ENCODE peak calls at places on chromosomes 6 and 20, in five cellular contexts. S is testis, R is PC-3, H is progenitor cell of endocrine pancreas, Y is GM10248. T is an unnamed sample.

GRCh38 chr20:53162251-53162835 is 190.2 kb downstream of the TSHZ2 start:
- DNase-seq in S (peak), R (peak), H (no peak), Y (peak), T (no peak)

GRCh38 chr6:71080793-71081192 is 123.9 kb upstream of the B3GAT2 start:
- DNase-seq in S (no peak), R (no peak), H (no peak), Y (no peak), T (no peak)

GRCh38 chr6:44649365-44650025 is 262.0 kb downstream of the CDC5L start:
- DNase-seq in S (no peak), R (peak), H (no peak), Y (no peak), T (no peak)

GRCh38 chr6:108942556-108943492 is 94.6 kb downstream of the ARMC2 start:
- DNase-seq in S (no peak), R (no peak), H (no peak), Y (no peak), T (no peak)

GRCh38 chr6:116405147-116405546 is 34.4 kb downstream of the DSE start:
- DNase-seq in S (peak), R (no peak), H (no peak), Y (peak), T (no peak)

GRCh38 chr6:159852877-159853276 is 37.9 kb upstream of the MAS1 start:
- DNase-seq in S (peak), R (peak), H (no peak), Y (no peak), T (no peak)

GRCh38 chr6:83442752-83443151 is 11.9 kb upstream of the ME1 start:
- DNase-seq in S (no peak), R (no peak), H (no peak), Y (no peak), T (no peak)

GRCh38 chr20:3980260-3981131 is 34.9 kb downstream of the RNF24 start:
- DNase-seq in S (no peak), R (peak), H (no peak), Y (peak), T (peak)

GRCh38 chr6:148431413-148431812 is 88.8 kb downstream of the SASH1 start:
- DNase-seq in S (no peak), R (no peak), H (no peak), Y (no peak), T (no peak)

GRCh38 chr6:6803180-6803978 is 214.9 kb downstream of the LY86 start:
- DNase-seq in S (no peak), R (peak), H (no peak), Y (peak), T (peak)

GRCh38 chr20:1624811-1625690 is 5.2 kb upstream of the SIRPB1 start:
- DNase-seq in S (no peak), R (peak), H (no peak), Y (peak), T (no peak)

GRCh38 chr20:62088258-62089127 is 22.8 kb upstream of the TAF4 start:
- DNase-seq in S (no peak), R (peak), H (no peak), Y (no peak), T (no peak)

GRCh38 chr20:61719691-61720347 is 345.9 kb downstream of the TAF4 start:
- DNase-seq in S (no peak), R (no peak), H (no peak), Y (no peak), T (no peak)

GRCh38 chr20:44021186-44021585 is 106.5 kb downstream of the TOX2 start:
- DNase-seq in S (no peak), R (no peak), H (no peak), Y (no peak), T (no peak)

GRCh38 chr6:30452736-30453507 is 36.4 kb upstream of the HLA-E start:
- DNase-seq in S (no peak), R (no peak), H (no peak), Y (no peak), T (no peak)

GRCh38 chr20:50493881-50494253 is 16.3 kb upstream of the PTPN1 start:
- DNase-seq in S (no peak), R (no peak), H (no peak), Y (no peak), T (no peak)

GRCh38 chr6:117409420-117409819 is 16.3 kb downstream of the ROS1 start:
- DNase-seq in S (no peak), R (no peak), H (no peak), Y (no peak), T (no peak)

GRCh38 chr6:89290401-89291155 is 24.5 kb downstream of the GABRR2 start:
- DNase-seq in S (no peak), R (no peak), H (no peak), Y (no peak), T (no peak)

GRCh38 chr6:130697661-130698535 is 129.3 kb upstream of the SMLR1 start:
- DNase-seq in S (peak), R (peak), H (peak), Y (peak), T (no peak)

GRCh38 chr6:1726341-1726763 is 116.6 kb downstream of the FOXC1 start:
- DNase-seq in S (no peak), R (no peak), H (no peak), Y (no peak), T (no peak)

DNA sequence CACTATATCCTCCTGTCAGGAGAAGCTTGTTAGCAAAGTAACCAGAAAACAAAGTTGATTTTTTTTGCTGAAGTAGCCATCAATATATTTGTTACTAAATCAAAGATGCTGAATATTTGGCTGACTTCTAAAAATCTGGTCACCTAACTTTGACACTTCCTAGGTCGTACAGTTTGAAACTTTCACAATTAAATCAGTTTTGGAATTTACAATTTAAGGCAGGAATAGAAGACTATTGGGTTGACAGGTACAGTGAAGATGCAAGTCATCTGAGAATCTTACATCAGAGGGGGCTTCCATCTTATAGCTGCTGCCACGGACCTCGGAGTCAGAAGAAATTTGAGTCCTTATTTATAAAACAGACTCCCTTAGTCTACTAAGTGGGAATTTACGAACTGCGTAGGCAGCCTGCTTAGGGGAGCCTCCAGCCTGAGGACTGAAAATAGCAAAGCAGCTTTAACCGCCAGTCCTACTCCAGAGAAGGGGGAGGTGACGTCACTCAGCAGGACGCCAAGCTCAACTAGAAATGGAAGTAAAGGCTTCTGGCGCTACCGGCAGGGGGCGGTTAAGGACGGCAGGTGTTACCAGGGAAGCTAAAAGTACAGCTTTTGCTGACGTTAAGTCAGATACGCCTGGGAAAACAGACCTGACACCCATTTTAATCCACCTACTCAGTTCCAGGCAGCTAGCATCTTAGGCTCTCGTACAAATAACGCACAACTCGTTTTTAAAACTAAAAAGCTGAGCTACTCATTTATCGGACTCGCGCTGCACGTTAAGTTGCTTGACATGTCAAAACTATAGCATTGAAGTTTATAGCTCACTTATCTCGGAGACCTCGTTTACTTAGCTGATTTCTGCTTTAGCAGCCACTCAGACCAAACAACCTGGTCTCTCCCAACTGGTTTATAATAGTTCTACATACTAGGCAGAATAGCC is 61.1 kb upstream of the HFE start:
- DNase-seq in S (peak), R (peak), H (peak), Y (peak), T (peak)
- TF ChIP-seq CTCF in S (peak), R (peak), H (peak), Y (peak), T (peak)

GRCh38 chr20:64240243-64241015 is 15.1 kb upstream of the PCMTD2 start:
- DNase-seq in S (no peak), R (no peak), H (no peak), Y (no peak), T (no peak)

GRCh38 chr20:64238115-64238825 is 17.3 kb upstream of the PCMTD2 start:
- DNase-seq in S (no peak), R (no peak), H (no peak), Y (no peak), T (no peak)

GRCh38 chr20:64239449-64240242 is 15.9 kb upstream of the PCMTD2 start:
- DNase-seq in S (no peak), R (no peak), H (no peak), Y (no peak), T (no peak)

GRCh38 chr20:64237316-64237715 is 18.2 kb upstream of the PCMTD2 start:
- DNase-seq in S (no peak), R (no peak), H (no peak), Y (no peak), T (no peak)

DNA sequence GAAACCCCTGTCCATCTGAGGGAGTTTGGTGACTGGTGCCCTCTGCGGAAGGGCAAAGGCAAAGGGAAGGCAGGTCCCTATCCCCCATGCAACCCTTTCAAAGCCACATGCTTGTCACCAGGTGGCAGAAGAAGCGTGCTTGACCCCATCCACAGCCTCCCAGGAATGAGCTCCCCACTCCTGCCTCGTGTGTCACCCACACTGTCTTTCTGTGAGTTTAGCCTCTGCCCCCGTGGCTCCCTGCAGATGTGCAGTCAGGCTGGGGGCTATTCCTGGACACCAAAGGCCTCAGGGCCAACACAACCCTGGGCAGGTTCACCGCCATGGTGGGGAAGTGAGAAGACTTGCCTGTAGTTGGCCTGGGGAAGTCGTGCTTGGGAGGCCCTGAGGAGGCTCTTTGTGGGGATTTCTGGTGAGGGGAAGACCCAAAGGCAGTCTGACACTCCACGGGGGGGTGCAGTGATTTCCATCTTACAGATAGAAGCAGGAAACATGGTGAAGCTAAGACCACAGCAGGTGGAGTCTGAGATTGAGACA is 16.6 kb upstream of the PCMTD2 start:
- DNase-seq in S (no peak), R (no peak), H (no peak), Y (peak), T (no peak)
- TF ChIP-seq CTCF in S (no peak), R (no peak), H (no peak), Y (no peak), T (no peak)

GRCh38 chr6:16335176-16335575 is 96.8 kb downstream of the GMPR start:
- DNase-seq in S (no peak), R (no peak), H (no peak), Y (no peak), T (no peak)

GRCh38 chr6:16337280-16337975 is 99.0 kb downstream of the GMPR start:
- DNase-seq in S (peak), R (no peak), H (no peak), Y (no peak), T (no peak)

GRCh38 chr6:16338577-16339262 is 100.3 kb downstream of the GMPR start:
- DNase-seq in S (peak), R (peak), H (no peak), Y (no peak), T (no peak)

GRCh38 chr6:16336056-16336810 is 97.8 kb downstream of the GMPR start:
- DNase-seq in S (no peak), R (no peak), H (no peak), Y (no peak), T (no peak)

GRCh38 chr6:16339263-16339587 is 100.8 kb downstream of the GMPR start:
- DNase-seq in S (no peak), R (no peak), H (no peak), Y (no peak), T (no peak)
- TF ChIP-seq CTCF in S (no peak), R (peak), H (no peak), Y (no peak), T (no peak)

GRCh38 chr6:33583591-33584155 is 3.6 kb upstream of the BAK1 start:
- DNase-seq in S (no peak), R (peak), H (no peak), Y (no peak), T (no peak)
- TF ChIP-seq CTCF in S (peak), R (peak), H (peak), Y (no peak), T (peak)

GRCh38 chr20:35741892-35742740 is at the start of gene RBM39:
- DNase-seq in S (peak), R (peak), H (peak), Y (peak), T (peak)
- TF ChIP-seq CTCF in S (peak), R (peak), H (peak), Y (peak), T (no peak)

GRCh38 chr6:19802656-19803055 is 34.5 kb upstream of the ID4 start:
- DNase-seq in S (no peak), R (no peak), H (no peak), Y (no peak), T (no peak)

GRCh38 chr6:19806971-19807396 is 30.2 kb upstream of the ID4 start:
- DNase-seq in S (no peak), R (no peak), H (no peak), Y (no peak), T (no peak)

GRCh38 chr6:19804362-19805145 is 32.6 kb upstream of the ID4 start:
- DNase-seq in S (peak), R (peak), H (peak), Y (peak), T (peak)

GRCh38 chr6:19803331-19804330 is 33.5 kb upstream of the ID4 start:
- DNase-seq in S (no peak), R (peak), H (no peak), Y (no peak), T (no peak)

DNA sequence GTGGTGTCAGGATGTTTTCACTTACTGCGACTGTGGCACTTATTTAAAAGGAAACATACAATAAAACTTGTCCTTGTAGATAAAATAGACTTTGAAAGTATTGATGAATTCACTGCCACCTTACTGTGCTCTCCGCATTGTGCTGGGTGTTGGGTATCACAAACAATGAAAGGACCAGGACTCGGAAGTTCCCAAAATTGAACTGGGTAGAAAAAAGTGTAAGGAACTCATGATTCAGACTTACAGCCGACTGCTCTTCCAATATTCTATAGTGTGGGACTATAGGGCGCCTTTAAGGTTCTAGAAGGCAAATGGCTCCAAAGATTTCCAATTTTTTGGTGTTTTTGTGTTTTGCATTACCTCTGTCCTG is 32.0 kb upstream of the ID4 start:
- DNase-seq in S (no peak), R (peak), H (no peak), Y (no peak), T (no peak)
- TF ChIP-seq CTCF in S (no peak), R (no peak), H (no peak), Y (no peak), T (no peak)

GRCh38 chr20:45827712-45828111 is 600 bp upstream of the TNNC2 start:
- DNase-seq in S (no peak), R (no peak), H (no peak), Y (no peak), T (no peak)
- TF ChIP-seq CTCF in S (no peak), R (no peak), H (no peak), Y (no peak), T (no peak)

GRCh38 chr6:54886932-54887584 is 40.5 kb downstream of the FAM83B start:
- DNase-seq in S (no peak), R (no peak), H (no peak), Y (no peak), T (no peak)
- TF ChIP-seq CTCF in S (no peak), R (no peak), H (no peak), Y (no peak), T (no peak)